ENCODE peak calls at places on chromosomes 4 and X, in five cellular contexts. F is H1, K is K562, A is HepG2, G is GM12878. P is an unnamed sample.

GRCh38 chr4:164509951-164510350 is 244.0 kb upstream of the SMIM31 start:
- DNase-seq in F (no peak), K (no peak), A (no peak), G (no peak), P (no peak)

GRCh38 chr4:25928956-25929336 is 14.9 kb downstream of the SMIM20 start:
- DNase-seq in F (no peak), K (no peak), A (no peak), G (no peak), P (no peak)

GRCh38 chrX:118961866-118962560 is 12.4 kb upstream of the LONRF3 start:
- DNase-seq in F (no peak), K (no peak), A (no peak), G (no peak), P (no peak)

GRCh38 chrX:142860944-142861343 is 164.8 kb upstream of the SPANXN4 start:
- DNase-seq in F (no peak), K (no peak), A (no peak), G (no peak), P (no peak)

GRCh38 chr4:150867148-150867547 is 147.9 kb downstream of the LRBA start:
- DNase-seq in F (no peak), K (peak; percentile 71), A (peak; percentile 76), G (peak; percentile 41), P (peak; percentile 62)

GRCh38 chr4:168486961-168487820 is 6.9 kb upstream of the DDX60L start:
- DNase-seq in F (no peak), K (peak; percentile 13), A (no peak), G (no peak), P (no peak)

GRCh38 chr4:43048570-43048969 is 156.1 kb downstream of the GRXCR1 start:
- DNase-seq in F (no peak), K (no peak), A (no peak), G (no peak), P (no peak)

GRCh38 chr4:52576326-52576725 is 82.8 kb downstream of the USP46 start:
- DNase-seq in F (no peak), K (no peak), A (no peak), G (no peak), P (no peak)

GRCh38 chrX:13897571-13897970 is 80.7 kb upstream of the GPM6B start:
- DNase-seq in F (no peak), K (no peak), A (no peak), G (no peak), P (no peak)

GRCh38 chr4:145231906-145232700 is 51.7 kb upstream of the OTUD4 start:
- DNase-seq in F (no peak), K (no peak), A (no peak), G (no peak), P (no peak)

GRCh38 chrX:106894392-106894909 is 8.7 kb downstream of the RIPPLY1 start:
- DNase-seq in F (peak; percentile 57), K (peak; percentile 44), A (peak; percentile 60), G (no peak), P (peak; percentile 59)

GRCh38 chrX:76427560-76428242 is at the start of gene MAGEE1:
- DNase-seq in F (peak; percentile 64), K (peak; percentile 62), A (peak; percentile 34), G (peak; percentile 19), P (peak; percentile 80)

GRCh38 chrX:97400492-97400891 is 516.8 kb downstream of the RPA4 start:
- DNase-seq in F (no peak), K (no peak), A (no peak), G (no peak), P (no peak)

DNA sequence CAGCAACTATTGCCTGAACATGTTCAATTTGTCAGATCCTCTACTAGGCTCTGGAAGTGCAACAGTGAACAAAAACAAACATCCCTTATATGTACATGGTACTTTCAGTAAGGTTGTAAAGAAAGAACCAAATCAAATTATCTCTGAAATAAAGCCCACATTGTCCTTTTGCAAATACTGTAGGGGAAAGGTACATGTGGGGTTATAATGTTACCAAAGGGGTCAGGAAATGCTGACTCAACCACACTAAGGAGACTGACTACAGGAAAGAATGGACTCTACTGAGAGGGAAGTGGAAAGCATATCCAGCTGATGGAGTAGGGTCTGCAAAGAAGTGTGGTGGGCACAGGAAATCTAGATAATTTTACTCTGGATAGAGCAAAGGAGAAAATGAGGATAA is 61.5 kb downstream of the PCDH18 start:
- DNase-seq in F (no peak), K (no peak), A (no peak), G (no peak), P (no peak)
- H3K9ac ChIP-seq in F (no peak overlapping the region), K (no peak overlapping the region), A (no peak overlapping the region), G (no peak overlapping the region), P (no peak overlapping the region)

DNA sequence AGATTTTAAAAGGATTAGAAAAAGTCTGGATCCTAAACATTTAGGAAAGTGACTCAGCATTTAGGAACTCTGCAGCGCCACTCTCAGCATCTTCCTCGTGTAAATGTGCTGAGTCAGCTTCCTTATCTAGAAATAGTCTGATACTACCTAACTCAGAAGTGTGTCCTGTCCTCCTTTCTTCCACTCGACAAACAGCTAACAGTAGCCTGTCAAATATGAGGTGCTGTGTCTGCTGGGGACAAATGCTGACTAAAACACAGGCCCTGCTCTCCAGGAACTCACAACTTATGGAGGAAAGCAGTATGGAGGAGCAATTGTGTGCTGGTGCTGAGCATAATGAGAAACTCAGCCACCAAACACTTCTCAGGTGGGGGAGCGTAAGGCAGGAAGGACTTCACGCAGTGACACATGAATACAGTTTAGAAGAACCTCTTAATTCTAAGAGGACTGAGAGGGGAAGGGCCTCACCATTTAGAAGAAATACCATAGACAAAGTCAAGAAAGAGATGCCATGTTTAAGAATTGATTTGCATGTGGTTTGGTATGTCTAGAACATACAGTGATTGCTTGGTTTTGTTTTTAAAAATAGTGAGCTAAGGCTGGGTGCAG is 125.3 kb downstream of the SOWAHB start:
- DNase-seq in F (no peak), K (peak; percentile 28), A (no peak), G (peak; percentile 28), P (no peak)
- TF ChIP-seq GABPA in F (no peak), K (no peak), A (no peak), G (no peak), P (no peak)

GRCh38 chrX:65601126-65601525 is 66.3 kb upstream of the MSN start:
- DNase-seq in F (no peak), K (no peak), A (no peak), G (no peak), P (no peak)

GRCh38 chrX:65601530-65602281 is 65.7 kb upstream of the MSN start:
- DNase-seq in F (no peak), K (no peak), A (peak; percentile 0), G (no peak), P (no peak)

GRCh38 chrX:65600106-65600505 is 65.5 kb upstream of the LAS1L start:
- DNase-seq in F (no peak), K (no peak), A (no peak), G (no peak), P (no peak)

GRCh38 chrX:65596270-65596669 is 61.7 kb upstream of the LAS1L start:
- DNase-seq in F (no peak), K (peak; percentile 24), A (no peak), G (peak; percentile 43), P (no peak)

GRCh38 chrX:65598559-65599147 is 64.1 kb upstream of the LAS1L start:
- DNase-seq in F (no peak), K (no peak), A (no peak), G (no peak), P (no peak)
- H3K9ac ChIP-seq in F (no peak overlapping the region), K (no peak overlapping the region), A (no peak overlapping the region), G (no peak overlapping the region), P (no peak overlapping the region)

GRCh38 chr4:23291139-23291538 is 598.4 kb downstream of the GBA3 start:
- DNase-seq in F (no peak), K (no peak), A (no peak), G (no peak), P (no peak)

GRCh38 chr4:23290656-23291055 is 597.9 kb downstream of the GBA3 start:
- DNase-seq in F (no peak), K (no peak), A (no peak), G (no peak), P (no peak)
- TF ChIP-seq GABPA in F (no peak), K (no peak), A (no peak), G (no peak), P (no peak)

GRCh38 chr4:95546236-95546635 is 2.5 kb downstream of the UNC5C start:
- DNase-seq in F (no peak), K (no peak), A (no peak), G (no peak), P (no peak)
- H3K9ac ChIP-seq in F (no peak overlapping the region), K (no peak overlapping the region), A (no peak overlapping the region), G (no peak overlapping the region), P (peak overlapping the region; percentile 61)

GRCh38 chr4:100722133-100722532 is 204.3 kb upstream of the EMCN start:
- DNase-seq in F (no peak), K (no peak), A (no peak), G (no peak), P (no peak)
- TF ChIP-seq GABPA in F (no peak), K (no peak), A (no peak), G (no peak), P (no peak)

GRCh38 chr4:159117564-159117963 is 14.7 kb downstream of the RAPGEF2 start:
- DNase-seq in F (no peak), K (no peak), A (peak; percentile 41), G (no peak), P (no peak)
- H3K9ac ChIP-seq in F (no peak overlapping the region), K (no peak overlapping the region), A (no peak overlapping the region), G (no peak overlapping the region), P (no peak overlapping the region)

DNA sequence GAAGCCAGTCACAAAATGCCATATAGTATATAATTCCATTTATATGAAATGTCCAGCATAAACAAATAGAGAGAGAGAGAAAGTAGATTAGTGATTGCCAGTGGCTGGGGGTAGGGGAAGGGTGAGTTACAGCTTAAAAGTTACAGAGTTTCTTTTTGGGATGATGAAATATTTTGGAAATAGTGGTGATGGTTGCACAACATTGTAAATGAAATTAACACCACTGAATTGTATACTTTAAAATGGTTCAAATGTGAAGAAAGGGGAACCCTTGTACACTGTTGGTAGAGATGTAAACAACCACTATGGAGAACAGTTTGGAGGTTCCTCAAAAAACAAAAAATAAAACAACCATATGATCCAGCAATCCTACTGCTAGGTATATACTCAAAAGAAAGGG is 131.2 kb upstream of the GPC4 start:
- DNase-seq in F (no peak), K (no peak), A (no peak), G (no peak), P (no peak)
- TF ChIP-seq GABPA in F (no peak), K (no peak), A (no peak), G (no peak), P (no peak)